ENCODE peak calls at places on chromosomes 6 and 20, in five cellular contexts. W is AG04449, G is spleen, F is dorsolateral prefrontal cortex, I is OCI-LY7. A is an unnamed sample.

GRCh38 chr20:5504061-5504739 is 187.4 kb upstream of the PROKR2 start:
- DNase-seq in G (peak), W (no peak), I (no peak), F (peak), A (peak)

GRCh38 chr6:36289281-36290018 is 19.6 kb downstream of the PNPLA1 start:
- DNase-seq in G (no peak), I (no peak), F (no peak), W (no peak), A (no peak)

GRCh38 chr6:91057689-91058088 is 470.8 kb upstream of the MAP3K7 start:
- DNase-seq in I (no peak), F (no peak), G (no peak), W (no peak), A (no peak)

GRCh38 chr6:165098165-165098564 is 211.2 kb downstream of the C6orf118 start:
- DNase-seq in G (no peak), I (peak), F (no peak), W (no peak), A (peak)

GRCh38 chr6:144075187-144075586 is 20.2 kb downstream of the SF3B5 start:
- DNase-seq in G (no peak), F (no peak), I (no peak), W (no peak), A (no peak)

GRCh38 chr6:44062771-44063560 is 64.3 kb downstream of the MRPL14 start:
- DNase-seq in F (no peak), W (no peak), I (peak), G (peak), A (peak)

GRCh38 chr6:15088904-15089568 is 156.8 kb upstream of the JARID2 start:
- DNase-seq in I (no peak), W (no peak), F (no peak), G (no peak), A (no peak)

GRCh38 chr6:722608-723007 is 29.7 kb upstream of the EXOC2 start:
- DNase-seq in G (no peak), W (no peak), I (peak), F (no peak), A (peak)

GRCh38 chr6:148928811-148929210 is 182.0 kb downstream of the UST start:
- DNase-seq in G (no peak), W (no peak), F (no peak), I (no peak), A (no peak)

GRCh38 chr20:49187330-49188100 is 619 bp downstream of the STAU1 start:
- DNase-seq in G (no peak), W (no peak), I (peak), F (no peak), A (no peak)

GRCh38 chr20:15359056-15359455 is 1021.6 kb upstream of the FLRT3 start:
- DNase-seq in F (no peak), I (no peak), W (no peak), G (no peak), A (no peak)

GRCh38 chr6:41367700-41368099 is 32.3 kb downstream of the NCR2 start:
- DNase-seq in F (peak), G (no peak), I (peak), W (no peak), A (peak)

GRCh38 chr6:2848851-2849250 is 7.2 kb upstream of the SERPINB1 start:
- DNase-seq in I (peak), F (no peak), G (peak), W (no peak), A (no peak)

GRCh38 chr6:128363424-128363823 is 157.0 kb downstream of the PTPRK start:
- DNase-seq in F (no peak), W (no peak), I (no peak), G (no peak), A (no peak)

GRCh38 chr6:103854059-103854458 is 1005.7 kb downstream of the HACE1 start:
- DNase-seq in I (no peak), G (no peak), F (no peak), W (no peak), A (no peak)

GRCh38 chr6:41625442-41625841 is 12.8 kb upstream of the MDFI start:
- DNase-seq in G (no peak), F (no peak), W (no peak), I (peak), A (peak)

GRCh38 chr6:166572370-166573261 is 13.9 kb downstream of the RAMACL start:
- DNase-seq in I (no peak), G (no peak), F (no peak), W (peak), A (peak)

GRCh38 chr6:136319732-136320131 is 30.1 kb upstream of the BCLAF1 start:
- DNase-seq in I (no peak), W (no peak), G (no peak), F (no peak), A (no peak)

GRCh38 chr20:1002682-1003561 is 811 bp upstream of the RSPO4 start:
- DNase-seq in I (no peak), G (no peak), W (no peak), F (no peak), A (no peak)
- H3K4me3 ChIP-seq in I (no peak), G (no peak), W (no peak), F (no peak), A (no peak)

GRCh38 chr20:18738055-18738454 is 75.5 kb upstream of the SCP2D1 start:
- DNase-seq in G (no peak), I (no peak), W (no peak), F (no peak), A (peak)

GRCh38 chr20:18739785-18740184 is 73.8 kb upstream of the SCP2D1 start:
- DNase-seq in I (no peak), F (no peak), W (peak), G (no peak), A (peak)

GRCh38 chr20:18734525-18735189 is 78.9 kb upstream of the SCP2D1 start:
- DNase-seq in G (no peak), W (no peak), I (no peak), F (no peak), A (no peak)

GRCh38 chr20:18738888-18739287 is 74.7 kb upstream of the SCP2D1 start:
- DNase-seq in F (no peak), W (no peak), I (no peak), G (no peak), A (no peak)

GRCh38 chr20:18737140-18737539 is 76.4 kb upstream of the SCP2D1 start:
- DNase-seq in W (no peak), G (no peak), I (no peak), F (no peak), A (no peak)
- TF ChIP-seq CTCF in W (no peak), G (no peak), I (no peak), F (no peak), A (no peak)

GRCh38 chr6:163960128-163960527 is 545.6 kb downstream of the QKI start:
- DNase-seq in F (no peak), W (no peak), I (no peak), G (no peak), A (no peak)
- H3K4me3 ChIP-seq in F (no peak), W (no peak), I (no peak), G (no peak), A (no peak)

DNA sequence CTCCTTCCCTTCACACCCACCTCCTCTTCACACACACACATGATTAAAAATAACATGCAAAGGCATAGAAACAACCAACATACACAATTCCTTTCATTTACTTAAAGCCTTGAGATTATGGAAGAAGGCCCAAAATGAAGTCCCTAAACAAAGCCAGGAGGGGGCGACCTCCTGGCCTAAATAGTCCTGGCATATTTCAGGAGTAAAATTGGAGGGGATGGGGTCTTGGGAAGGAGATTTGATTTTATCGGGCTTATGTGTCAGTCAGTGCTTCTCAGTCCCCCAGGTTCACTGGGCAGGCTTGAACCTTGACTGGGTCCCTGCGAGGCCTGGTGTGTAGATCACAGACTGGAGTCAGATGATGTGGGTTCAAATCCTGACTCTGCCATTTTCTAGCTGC is 266.4 kb downstream of the SAMD5 start:
- DNase-seq in F (no peak), G (no peak), I (no peak), W (no peak), A (no peak)
- TF ChIP-seq CTCF in F (no peak), G (no peak), I (peak), W (no peak), A (peak)

DNA sequence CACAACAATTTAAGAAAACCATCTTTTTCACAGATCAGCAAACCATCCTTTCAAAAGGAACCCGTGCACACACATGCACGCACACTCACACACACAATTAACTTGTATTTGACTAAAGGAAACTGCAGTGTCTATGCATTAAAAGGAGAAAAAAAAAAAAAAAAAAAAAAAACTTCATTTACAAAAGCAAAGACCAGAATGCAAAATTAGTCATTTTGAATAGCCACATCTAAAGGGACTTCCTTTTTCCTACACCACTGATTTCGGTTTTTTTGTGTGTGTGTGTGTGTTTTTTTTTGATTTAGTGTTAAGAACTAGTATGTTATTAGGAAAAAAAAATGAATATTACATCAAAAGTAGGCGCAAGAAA is 6.3 kb downstream of the ZMYND8 start:
- DNase-seq in G (no peak), W (no peak), F (no peak), I (peak), A (no peak)
- H3K4me3 ChIP-seq in G (peak), W (no peak), F (peak), I (peak), A (peak)

GRCh38 chr20:61980647-61981583 is 84.8 kb downstream of the TAF4 start:
- DNase-seq in G (peak), W (no peak), I (peak), F (no peak), A (peak)
- TF ChIP-seq CTCF in G (peak), W (peak), I (peak), F (no peak), A (peak)

GRCh38 chr6:152026291-152026690 is 218.8 kb downstream of the ESR1 start:
- DNase-seq in I (no peak), F (no peak), G (no peak), W (no peak), A (no peak)
- H3K4me3 ChIP-seq in I (no peak), F (no peak), G (peak), W (no peak), A (no peak)

GRCh38 chr20:18906046-18906445 is 92.5 kb downstream of the SCP2D1 start:
- DNase-seq in F (no peak), I (no peak), G (no peak), W (no peak), A (no peak)

GRCh38 chr20:18902181-18902725 is 88.7 kb downstream of the SCP2D1 start:
- DNase-seq in G (no peak), F (no peak), W (no peak), I (no peak), A (no peak)

GRCh38 chr20:18907353-18907752 is 93.8 kb downstream of the SCP2D1 start:
- DNase-seq in I (no peak), W (no peak), F (no peak), G (no peak), A (no peak)

GRCh38 chr20:18904192-18904591 is 90.6 kb downstream of the SCP2D1 start:
- DNase-seq in G (no peak), I (no peak), F (no peak), W (no peak), A (no peak)

DNA sequence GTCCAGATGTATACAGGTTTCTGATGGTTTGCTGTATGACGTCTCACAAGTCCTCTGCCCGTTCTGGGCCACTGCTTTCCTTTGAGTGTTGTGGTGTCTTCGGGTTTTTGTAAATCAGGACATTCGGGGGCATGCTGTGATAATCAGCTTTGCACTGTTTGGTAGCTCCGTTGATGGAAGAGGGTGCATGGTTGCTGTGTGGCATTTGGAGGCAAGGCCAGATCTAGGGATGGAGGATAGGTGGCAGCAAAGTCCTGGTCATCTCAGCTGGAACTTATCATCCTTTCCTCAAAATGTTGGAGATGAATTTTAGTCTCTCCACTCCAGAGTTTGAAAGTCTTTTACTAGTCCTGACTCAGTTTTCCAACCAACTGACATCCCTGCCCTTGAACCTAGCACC is 91.0 kb downstream of the SCP2D1 start:
- DNase-seq in W (no peak), F (no peak), G (no peak), I (no peak), A (no peak)
- TF ChIP-seq CTCF in W (no peak), F (peak), G (no peak), I (peak), A (no peak)

A was measured in fibroblast of pulmonary artery.